ENCODE peak calls at places on chromosomes 16 and 17, in nine cellular contexts. I is left colon; R is heart right ventricle; M is immature natural killer cell; H is HEK293T; G is Daoy; U is fibroblast of pulmonary artery; S is stimulated activated effector memory CD8-positive, alpha-beta T cell treated with anti-CD3 and anti-CD28 coated beads, Interleukin-12 subunit alpha, Interleukin-12 subunit beta, amount 100 ng/mL, for 72 hours; F is NCI-H1105 treated with DMSO at 0.1 percent for 48 hours. N is an unnamed sample.

GRCh38 chr17:68131456-68131855 is 95.9 kb downstream of the KPNA2 start:
- DNase-seq in F (no peak), S (no peak), G (no peak), I (no peak), R (no peak), M (no peak), H (no peak), U (no peak), N (no peak)

GRCh38 chr17:68600123-68600880 is 865 bp downstream of the FAM20A start:
- DNase-seq in G (peak; percentile 18), M (no peak), U (no peak), S (no peak), R (peak; percentile 24), H (peak; percentile 53), I (peak; percentile 26), F (no peak), N (peak; percentile 55)

GRCh38 chr17:21036361-21036881 is 6.4 kb downstream of the USP22 start:
- DNase-seq in G (no peak), U (no peak), R (no peak), F (peak; percentile 15), H (no peak), S (no peak), I (no peak), M (no peak), N (no peak)

GRCh38 chr17:64599187-64599676 is 62.9 kb downstream of the SMURF2 start:
- DNase-seq in M (peak; percentile 62), R (no peak), U (no peak), I (no peak), F (no peak), S (peak; percentile 73), G (no peak), H (no peak), N (no peak)

GRCh38 chr16:71347146-71347545 is 11.4 kb upstream of the CALB2 start:
- DNase-seq in F (no peak), G (no peak), I (no peak), S (no peak), M (no peak), R (no peak), U (no peak), H (no peak), N (no peak)

GRCh38 chr17:48001187-48001586 is 30.3 kb downstream of the CDK5RAP3 start:
- DNase-seq in I (no peak), F (no peak), H (no peak), R (no peak), S (no peak), G (no peak), U (no peak), M (no peak), N (no peak)

GRCh38 chr17:13474073-13474800 is 127.5 kb downstream of the HS3ST3A1 start:
- DNase-seq in U (no peak), G (peak; percentile 54), I (no peak), M (no peak), H (no peak), F (no peak), R (no peak), S (no peak), N (no peak)

GRCh38 chr17:3879181-3879580 is 13.7 kb downstream of the CAMKK1 start:
- DNase-seq in I (no peak), S (no peak), U (peak; percentile 45), F (no peak), M (no peak), H (no peak), G (peak; percentile 63), R (peak; percentile 37), N (no peak)

GRCh38 chr17:57436565-57436964 is 180.2 kb downstream of the MSI2 start:
- DNase-seq in M (no peak), G (no peak), I (no peak), H (no peak), S (no peak), F (no peak), R (no peak), U (no peak), N (no peak)

GRCh38 chr17:74939534-74939933 is 3.8 kb downstream of the OTOP3 start:
- DNase-seq in G (no peak), U (no peak), S (no peak), H (no peak), F (no peak), R (no peak), I (no peak), M (no peak), N (no peak)

GRCh38 chr16:61313931-61314330 is 722.3 kb downstream of the CDH8 start:
- DNase-seq in M (no peak), H (no peak), F (no peak), U (no peak), I (no peak), R (no peak), S (no peak), G (no peak), N (no peak)

GRCh38 chr16:87722590-87723223 is 43.1 kb downstream of the KLHDC4 start:
- DNase-seq in R (no peak), M (no peak), G (no peak), U (no peak), F (no peak), S (no peak), H (no peak), I (no peak), N (no peak)